ENCODE peak calls at places on chromosomes 6 and 20, in eight cellular contexts. L, Z, T, N, U, A, C and O are unnamed samples.

GRCh38 chr6:46098678-46099077 is 31.1 kb upstream of the ENPP4 start:
- DNase-seq in L (no peak), Z (no peak), T (peak; percentile 19), N (no peak), U (no peak), A (no peak), C (no peak), O (no peak)

GRCh38 chr6:82183642-82184282 is 63.8 kb downstream of the IBTK start:
- DNase-seq in L (no peak), Z (no peak), T (no peak), N (no peak), U (no peak), A (no peak), C (no peak), O (no peak)

GRCh38 chr6:52560462-52560861 is 16.4 kb downstream of the TRAM2 start:
- DNase-seq in L (no peak), Z (no peak), T (no peak), N (no peak), U (no peak), A (no peak), C (no peak), O (no peak)

GRCh38 chr6:161168281-161168891 is 105.5 kb downstream of the AGPAT4 start:
- DNase-seq in L (no peak), Z (no peak), T (no peak), N (no peak), U (peak; percentile 83), A (no peak), C (peak; percentile 99), O (no peak)

GRCh38 chr6:129849456-129849855 is 11.7 kb downstream of the TMEM244 start:
- DNase-seq in L (no peak), Z (no peak), T (no peak), N (no peak), U (no peak), A (no peak), C (peak; percentile 88), O (no peak)

GRCh38 chr6:15518057-15518456 is 144.8 kb downstream of the DTNBP1 start:
- DNase-seq in L (peak; percentile 29), Z (no peak), T (no peak), N (no peak), U (no peak), A (no peak), C (peak; percentile 21), O (no peak)

GRCh38 chr6:24614048-24614420 is 32.0 kb downstream of the KIAA0319 start:
- DNase-seq in L (no peak), Z (no peak), T (no peak), N (no peak), U (no peak), A (no peak), C (no peak), O (no peak)

GRCh38 chr6:139625081-139625939 is 250.9 kb upstream of the CITED2 start:
- DNase-seq in L (no peak), Z (no peak), T (no peak), N (no peak), U (no peak), A (no peak), C (no peak), O (no peak)

GRCh38 chr6:29451471-29452193 is 5.2 kb downstream of the OR11A1 start:
- DNase-seq in L (no peak), Z (no peak), T (no peak), N (no peak), U (no peak), A (no peak), C (no peak), O (no peak)

GRCh38 chr20:58691773-58692578 is 624 bp upstream of the NPEPL1 start:
- DNase-seq in L (peak; percentile 79), Z (peak; percentile 45), T (peak; percentile 53), N (peak; percentile 6), U (peak; percentile 71), A (no peak), C (no peak), O (no peak)

GRCh38 chr6:72524011-72524645 is 97.7 kb upstream of the KCNQ5 start:
- DNase-seq in L (no peak), Z (no peak), T (no peak), N (no peak), U (no peak), A (no peak), C (no peak), O (no peak)

GRCh38 chr6:139149383-139149782 is 14.5 kb downstream of the HECA start:
- DNase-seq in L (no peak), Z (peak; percentile 49), T (no peak), N (no peak), U (no peak), A (no peak), C (peak; percentile 35), O (no peak)

GRCh38 chr6:124660185-124660584 is 302.1 kb upstream of the RNF217 start:
- DNase-seq in L (no peak), Z (no peak), T (no peak), N (no peak), U (no peak), A (no peak), C (no peak), O (no peak)

GRCh38 chr6:52351879-52352238 is 10.1 kb upstream of the PAQR8 start:
- DNase-seq in L (no peak), Z (no peak), T (no peak), N (no peak), U (no peak), A (no peak), C (no peak), O (no peak)

GRCh38 chr20:7841291-7841966 is 98.8 kb downstream of the HAO1 start:
- DNase-seq in L (no peak), Z (no peak), T (no peak), N (no peak), U (no peak), A (no peak), C (peak; percentile 73), O (no peak)

GRCh38 chr20:62583424-62583920 is 58.8 kb upstream of the SLCO4A1 start:
- DNase-seq in L (no peak), Z (no peak), T (no peak), N (no peak), U (no peak), A (no peak), C (no peak), O (no peak)
- TF ChIP-seq CTCF in L (peak; percentile 32), Z (no peak), T (peak; percentile 40), N (no peak), U (peak; percentile 38), A (no peak), C (peak; percentile 8), O (no peak)

GRCh38 chr20:62422636-62423325 is 4.6 kb downstream of the RBBP8NL start:
- DNase-seq in L (no peak), Z (no peak), T (no peak), N (no peak), U (no peak), A (no peak), C (no peak), O (no peak)

GRCh38 chr20:62423326-62423706 is 4.0 kb downstream of the RBBP8NL start:
- DNase-seq in L (no peak), Z (no peak), T (no peak), N (no peak), U (no peak), A (no peak), C (no peak), O (no peak)

GRCh38 chr20:62426678-62427077 is 661 bp downstream of the RBBP8NL start:
- DNase-seq in L (no peak), Z (no peak), T (no peak), N (no peak), U (peak; percentile 87), A (no peak), C (no peak), O (no peak)

GRCh38 chr20:62425281-62426058 is 1.9 kb downstream of the RBBP8NL start:
- DNase-seq in L (no peak), Z (no peak), T (no peak), N (no peak), U (no peak), A (no peak), C (no peak), O (no peak)

GRCh38 chr20:62424249-62425109 is 2.9 kb downstream of the RBBP8NL start:
- DNase-seq in L (no peak), Z (no peak), T (no peak), N (no peak), U (no peak), A (no peak), C (no peak), O (no peak)
- H3K4me3 ChIP-seq in L (no peak overlapping the region), Z (no peak overlapping the region), T (no peak overlapping the region), N (no peak overlapping the region), U (no peak overlapping the region), A (no peak overlapping the region), C (no peak overlapping the region), O (no peak overlapping the region)

GRCh38 chr6:57268294-57268640 is 46.2 kb upstream of the RAB23 start:
- DNase-seq in L (no peak), Z (no peak), T (no peak), N (no peak), U (no peak), A (no peak), C (no peak), O (no peak)

GRCh38 chr6:57265755-57266221 is 43.7 kb upstream of the RAB23 start:
- DNase-seq in L (no peak), Z (no peak), T (no peak), N (peak; percentile 31), U (no peak), A (no peak), C (peak; percentile 72), O (no peak)

GRCh38 chr6:57262901-57263694 is 41.0 kb upstream of the RAB23 start:
- DNase-seq in L (peak; percentile 78), Z (no peak), T (no peak), N (no peak), U (no peak), A (no peak), C (peak; percentile 98), O (no peak)

GRCh38 chr6:57262491-57262890 is 40.4 kb upstream of the RAB23 start:
- DNase-seq in L (peak; percentile 88), Z (no peak), T (peak; percentile 51), N (no peak), U (no peak), A (no peak), C (no peak), O (no peak)

DNA sequence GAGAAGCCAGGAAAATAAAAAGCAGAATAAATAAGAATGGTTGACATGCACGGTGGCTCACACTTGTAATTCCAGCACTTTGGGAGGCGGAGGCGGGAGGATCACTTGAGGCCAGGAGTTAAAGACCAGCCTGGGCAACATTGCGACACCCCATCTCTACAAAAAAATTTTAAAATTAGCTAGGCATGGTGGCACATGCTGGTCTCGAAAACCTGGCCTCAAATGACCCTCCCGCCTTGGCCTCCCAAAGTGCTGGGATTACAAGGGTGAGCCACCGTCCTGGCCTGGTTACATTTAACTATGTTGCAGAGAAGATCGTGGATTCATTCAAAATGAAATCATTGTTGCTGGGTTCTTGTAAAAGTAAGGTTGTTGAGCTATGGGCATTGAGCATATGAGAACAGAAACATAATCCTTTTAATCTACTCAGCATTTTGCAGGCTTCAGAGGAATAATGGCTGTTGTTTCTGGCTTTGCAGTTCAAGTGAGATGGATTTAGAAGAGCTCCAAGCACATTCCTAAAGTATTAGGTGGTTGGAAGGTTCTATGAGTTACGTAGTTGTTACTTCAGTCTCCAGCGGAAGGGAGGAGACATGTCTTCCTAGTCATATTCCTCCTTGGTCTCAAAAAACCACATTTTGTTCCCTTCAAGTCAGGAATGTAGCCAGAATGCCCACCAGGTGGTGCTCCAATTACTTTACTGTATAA is 45.6 kb upstream of the RAB23 start:
- DNase-seq in L (no peak), Z (no peak), T (no peak), N (peak; percentile 50), U (peak; percentile 74), A (peak; percentile 41), C (peak; percentile 99), O (peak; percentile 5)
- TF ChIP-seq CTCF in L (peak; percentile 59), Z (peak; percentile 34), T (peak; percentile 50), N (peak; percentile 54), U (peak; percentile 82), A (peak; percentile 56), C (peak; percentile 85), O (peak; percentile 44)

GRCh38 chr6:101730954-101731353 is 337.4 kb downstream of the GRIK2 start:
- DNase-seq in L (no peak), Z (no peak), T (no peak), N (no peak), U (no peak), A (no peak), C (peak; percentile 42), O (no peak)
- H3K4me3 ChIP-seq in L (no peak overlapping the region), Z (no peak overlapping the region), T (no peak overlapping the region), N (no peak overlapping the region), U (no peak overlapping the region), A (no peak overlapping the region), C (peak overlapping the region; percentile 42), O (no peak overlapping the region)